ENCODE peak calls at places on chromosomes 5 and 9, in five cellular contexts. Q is Ammon's horn, T is NCI-H748 treated with DMSO at 0.1 percent for 48 hours, D is astrocyte of the spinal cord, J is lung microvascular endothelial cell. N is an unnamed sample.

GRCh38 chr5:112161392-112161748 is 257.7 kb downstream of the EPB41L4A start:
- DNase-seq in Q (no peak), T (no peak), D (no peak), J (no peak), N (peak; percentile 24)

GRCh38 chr9:78778843-78779486 is 482.0 kb downstream of the PSAT1 start:
- DNase-seq in Q (no peak), T (no peak), D (no peak), J (peak; percentile 45), N (no peak)

GRCh38 chr5:178213748-178214151 is 9.4 kb downstream of the HNRNPAB start:
- DNase-seq in Q (no peak), T (no peak), D (no peak), J (no peak), N (no peak)

GRCh38 chr9:5838884-5839571 is 6.1 kb upstream of the ERMP1 start:
- DNase-seq in Q (no peak), T (no peak), D (peak; percentile 29), J (peak; percentile 66), N (peak; percentile 77)

GRCh38 chr9:32524558-32525461 is 1.2 kb downstream of the RIGI start:
- DNase-seq in Q (no peak), T (peak; percentile 82), D (no peak), J (peak; percentile 28), N (peak; percentile 41)

GRCh38 chr9:32468740-32469139 is 57.3 kb downstream of the RIGI start:
- DNase-seq in Q (no peak), T (no peak), D (no peak), J (no peak), N (no peak)

GRCh38 chr5:151132959-151133358 is 24.6 kb downstream of the ANXA6 start:
- DNase-seq in Q (peak; percentile 72), T (no peak), D (no peak), J (no peak), N (no peak)

GRCh38 chr5:159156839-159157238 is 52.5 kb downstream of the RNF145 start:
- DNase-seq in Q (peak; percentile 84), T (peak; percentile 42), D (peak; percentile 73), J (peak; percentile 81), N (peak; percentile 90)

GRCh38 chr9:6495484-6495883 is 82.5 kb downstream of the UHRF2 start:
- DNase-seq in Q (no peak), T (no peak), D (no peak), J (peak; percentile 2), N (peak; percentile 35)

GRCh38 chr9:15299374-15299939 is 7.6 kb downstream of the TTC39B start:
- DNase-seq in Q (no peak), T (no peak), D (no peak), J (no peak), N (peak; percentile 20)

GRCh38 chr5:133635051-133635450 is 22.7 kb upstream of the FSTL4 start:
- DNase-seq in Q (no peak), T (no peak), D (peak; percentile 78), J (no peak), N (no peak)

GRCh38 chr5:131064669-131065371 is 100.2 kb downstream of the HINT1 start:
- DNase-seq in Q (no peak), T (no peak), D (no peak), J (no peak), N (no peak)

GRCh38 chr5:137283801-137284200 is 215.3 kb downstream of the SPOCK1 start:
- DNase-seq in Q (no peak), T (no peak), D (no peak), J (no peak), N (no peak)

GRCh38 chr5:116382874-116383266 is 191.8 kb downstream of the SEMA6A start:
- DNase-seq in Q (no peak), T (no peak), D (no peak), J (peak; percentile 31), N (peak; percentile 34)

GRCh38 chr5:72109625-72110024 is 2.4 kb downstream of the MAP1B start:
- DNase-seq in Q (peak; percentile 64), T (peak; percentile 78), D (peak; percentile 50), J (peak; percentile 25), N (peak; percentile 30)

GRCh38 chr5:14476791-14477435 is 104.7 kb upstream of the OTULINL start:
- DNase-seq in Q (no peak), T (no peak), D (peak; percentile 35), J (peak; percentile 76), N (peak; percentile 62)

GRCh38 chr5:68344447-68345111 is 129.0 kb downstream of the PIK3R1 start:
- DNase-seq in Q (peak; percentile 62), T (no peak), D (peak; percentile 60), J (peak; percentile 82), N (peak; percentile 71)

GRCh38 chr5:95261369-95262175 is 23.3 kb downstream of the MCTP1 start:
- DNase-seq in Q (peak; percentile 67), T (peak; percentile 15), D (peak; percentile 42), J (peak; percentile 55), N (peak; percentile 80)

GRCh38 chr9:74245871-74246552 is 251.1 kb upstream of the RORB start:
- DNase-seq in Q (no peak), T (no peak), D (no peak), J (no peak), N (no peak)

GRCh38 chr9:120985759-120986353 is 59.3 kb upstream of the TRAF1 start:
- DNase-seq in Q (peak; percentile 66), T (peak; percentile 46), D (peak; percentile 64), J (peak; percentile 76), N (peak; percentile 84)

GRCh38 chr5:135493406-135494180 is 41.4 kb upstream of the TIFAB start:
- DNase-seq in Q (no peak), T (no peak), D (peak; percentile 87), J (peak; percentile 9), N (no peak)

GRCh38 chr5:61256474-61256873 is 75.6 kb upstream of the ZSWIM6 start:
- DNase-seq in Q (no peak), T (no peak), D (peak; percentile 25), J (peak; percentile 43), N (peak; percentile 47)

GRCh38 chr5:145825751-145826180 is 9.4 kb downstream of the PRELID2 start:
- DNase-seq in Q (peak; percentile 41), T (peak; percentile 17), D (peak; percentile 68), J (peak; percentile 64), N (peak; percentile 77)

GRCh38 chr5:9222054-9222738 is 323.7 kb downstream of the SEMA5A start:
- DNase-seq in Q (no peak), T (no peak), D (no peak), J (no peak), N (no peak)

GRCh38 chr5:108687599-108688220 is 60.0 kb upstream of the FER start:
- DNase-seq in Q (peak; percentile 39), T (no peak), D (peak; percentile 5), J (no peak), N (no peak)

GRCh38 chr5:14607089-14607488 is 25.5 kb downstream of the OTULINL start:
- DNase-seq in Q (no peak), T (no peak), D (no peak), J (no peak), N (no peak)

GRCh38 chr9:72977670-72978069 is 24.8 kb upstream of the ALDH1A1 start:
- DNase-seq in Q (no peak), T (no peak), D (peak; percentile 7), J (no peak), N (no peak)

GRCh38 chr5:61330341-61330878 is 1.6 kb upstream of the ZSWIM6 start:
- DNase-seq in Q (peak; percentile 54), T (peak; percentile 70), D (peak; percentile 79), J (peak; percentile 64), N (peak; percentile 63)

GRCh38 chr9:126298319-126298801 is 28.3 kb upstream of the MVB12B start:
- DNase-seq in Q (peak; percentile 89), T (no peak), D (no peak), J (no peak), N (no peak)

GRCh38 chr5:143506881-143507552 is 103.5 kb upstream of the NR3C1 start:
- DNase-seq in Q (no peak), T (no peak), D (peak; percentile 84), J (peak; percentile 59), N (no peak)

GRCh38 chr9:14529047-14529446 is 164.2 kb downstream of the ZDHHC21 start:
- DNase-seq in Q (no peak), T (no peak), D (no peak), J (no peak), N (no peak)

GRCh38 chr9:127930298-127931091 is at the start of gene PIP5KL1:
- DNase-seq in Q (peak; percentile 93), T (peak; percentile 68), D (peak; percentile 85), J (peak; percentile 84), N (peak; percentile 87)

GRCh38 chr5:5421149-5421960 is 1.1 kb upstream of the ICE1 start:
- DNase-seq in Q (no peak), T (peak; percentile 65), D (peak; percentile 7), J (no peak), N (peak; percentile 16)

GRCh38 chr5:179780343-179780742 is 13.4 kb upstream of the LTC4S start:
- DNase-seq in Q (no peak), T (no peak), D (no peak), J (no peak), N (no peak)